ENCODE peak calls at places on chromosomes 7 and 10, in eight cellular contexts. K, H, R, F, V, P, J and C are unnamed samples.

GRCh38 chr7:28684729-28685211 is 272.5 kb downstream of the CREB5 start:
- DNase-seq in K (no peak), H (no peak), R (no peak), F (no peak), V (no peak), P (no peak), J (no peak), C (no peak)

GRCh38 chr7:43648725-43649406 is 66.0 kb downstream of the STK17A start:
- DNase-seq in K (no peak), H (no peak), R (peak; percentile 68), F (peak; percentile 70), V (no peak), P (no peak), J (no peak), C (no peak)

GRCh38 chr10:53697038-53697437 is 924.5 kb upstream of the MBL2 start:
- DNase-seq in K (no peak), H (no peak), R (no peak), F (no peak), V (no peak), P (no peak), J (no peak), C (no peak)

GRCh38 chr10:104351067-104351681 is 2.5 kb upstream of the CFAP58 start:
- DNase-seq in K (no peak), H (no peak), R (no peak), F (no peak), V (no peak), P (no peak), J (no peak), C (no peak)

GRCh38 chr7:92242972-92243371 is 2.7 kb downstream of the KRIT1 start:
- DNase-seq in K (no peak), H (no peak), R (no peak), F (no peak), V (no peak), P (no peak), J (no peak), C (no peak)

GRCh38 chr7:115864082-115864481 is 166.5 kb downstream of the TFEC start:
- DNase-seq in K (no peak), H (no peak), R (no peak), F (no peak), V (no peak), P (no peak), J (no peak), C (no peak)

GRCh38 chr10:59993931-59994330 is 87.6 kb upstream of the CCDC6 start:
- DNase-seq in K (no peak), H (no peak), R (no peak), F (no peak), V (no peak), P (no peak), J (no peak), C (no peak)

GRCh38 chr10:3769511-3769910 is 15.5 kb downstream of the KLF6 start:
- DNase-seq in K (no peak), H (no peak), R (no peak), F (no peak), V (no peak), P (no peak), J (no peak), C (no peak)

GRCh38 chr10:95742529-95742884 is 13.5 kb upstream of the ENTPD1 start:
- DNase-seq in K (peak; percentile 88), H (no peak), R (peak; percentile 52), F (peak; percentile 96), V (no peak), P (no peak), J (no peak), C (no peak)

GRCh38 chr7:157689269-157690057 is 352.7 kb downstream of the DNAJB6 start:
- DNase-seq in K (peak; percentile 16), H (peak; percentile 69), R (no peak), F (no peak), V (no peak), P (peak; percentile 76), J (no peak), C (no peak)

GRCh38 chr7:26667514-26668133 is 196.8 kb downstream of the SKAP2 start:
- DNase-seq in K (peak; percentile 53), H (no peak), R (peak; percentile 73), F (peak; percentile 96), V (no peak), P (no peak), J (no peak), C (peak; percentile 69)

GRCh38 chr7:5207131-5207530 is 17.1 kb downstream of the WIPI2 start:
- DNase-seq in K (no peak), H (no peak), R (no peak), F (no peak), V (no peak), P (no peak), J (no peak), C (no peak)

GRCh38 chr10:70324341-70324861 is 40.6 kb upstream of the NPFFR1 start:
- DNase-seq in K (no peak), H (peak; percentile 69), R (no peak), F (no peak), V (peak; percentile 40), P (no peak), J (no peak), C (peak; percentile 47)

GRCh38 chr10:100872034-100872791 is 40.5 kb upstream of the SLF2 start:
- DNase-seq in K (no peak), H (no peak), R (peak; percentile 17), F (peak; percentile 28), V (peak; percentile 74), P (peak; percentile 92), J (no peak), C (no peak)

GRCh38 chr7:134289423-134289822 is 27.3 kb downstream of the SLC35B4 start:
- DNase-seq in K (no peak), H (no peak), R (no peak), F (no peak), V (no peak), P (no peak), J (no peak), C (no peak)

GRCh38 chr10:59143550-59143949 is 32.9 kb upstream of the PHYHIPL start:
- DNase-seq in K (no peak), H (no peak), R (no peak), F (no peak), V (no peak), P (no peak), J (no peak), C (no peak)

GRCh38 chr7:127938588-127938987 is 92.6 kb downstream of the LRRC4 start:
- DNase-seq in K (no peak), H (no peak), R (no peak), F (no peak), V (no peak), P (no peak), J (no peak), C (no peak)

GRCh38 chr7:151381333-151382078 is 28.3 kb downstream of the WDR86 start:
- DNase-seq in K (peak; percentile 32), H (no peak), R (peak; percentile 20), F (no peak), V (peak; percentile 73), P (peak; percentile 84), J (no peak), C (no peak)

GRCh38 chr7:372939-373791 is 83.2 kb downstream of the FOXL3 start:
- DNase-seq in K (peak; percentile 90), H (peak; percentile 77), R (peak; percentile 65), F (no peak), V (no peak), P (peak; percentile 51), J (no peak), C (peak; percentile 54)

GRCh38 chr10:43350686-43351085 is 20.8 kb upstream of the FXYD4 start:
- DNase-seq in K (no peak), H (no peak), R (no peak), F (no peak), V (no peak), P (no peak), J (no peak), C (no peak)

GRCh38 chr7:47383696-47384445 is 198.0 kb downstream of the TNS3 start:
- DNase-seq in K (peak; percentile 17), H (no peak), R (peak; percentile 13), F (no peak), V (no peak), P (no peak), J (no peak), C (peak; percentile 39)

GRCh38 chr7:13724631-13725566 is 264.6 kb downstream of the ETV1 start:
- DNase-seq in K (no peak), H (no peak), R (no peak), F (no peak), V (no peak), P (no peak), J (no peak), C (no peak)

GRCh38 chr10:109992485-109992884 is 15.3 kb upstream of the ADD3 start:
- DNase-seq in K (no peak), H (no peak), R (no peak), F (peak; percentile 73), V (no peak), P (no peak), J (no peak), C (no peak)

GRCh38 chr10:87661861-87662785 is 2.4 kb downstream of the PAPSS2 start:
- DNase-seq in K (no peak), H (no peak), R (no peak), F (peak; percentile 62), V (no peak), P (no peak), J (no peak), C (no peak)

GRCh38 chr7:72098812-72099211 is 313.3 kb downstream of the CALN1 start:
- DNase-seq in K (no peak), H (peak; percentile 86), R (no peak), F (no peak), V (no peak), P (no peak), J (no peak), C (peak; percentile 64)

GRCh38 chr10:44400553-44400952 is 15.7 kb upstream of the CXCL12 start:
- DNase-seq in K (no peak), H (no peak), R (no peak), F (no peak), V (no peak), P (no peak), J (no peak), C (no peak)

GRCh38 chr10:44723654-44724053 is 187.5 kb upstream of the TMEM72 start:
- DNase-seq in K (no peak), H (no peak), R (no peak), F (no peak), V (no peak), P (no peak), J (no peak), C (peak; percentile 76)

GRCh38 chr10:30219977-30220751 is 128.9 kb downstream of the MTPAP start:
- DNase-seq in K (no peak), H (no peak), R (no peak), F (peak; percentile 70), V (no peak), P (no peak), J (peak; percentile 86), C (no peak)
- TF ChIP-seq POLR2AphosphoS5 in K (no peak), H (no peak), R (no peak), F (no peak), V (no peak), P (no peak), J (no peak), C (no peak)

GRCh38 chr7:158761945-158762344 is 57.3 kb upstream of the NCAPG2 start:
- DNase-seq in K (no peak), H (no peak), R (no peak), F (no peak), V (no peak), P (peak; percentile 37), J (no peak), C (no peak)
- TF ChIP-seq POLR2A in K (no peak), H (no peak), R (no peak), F (no peak), V (no peak), P (no peak), J (no peak), C (no peak)

GRCh38 chr10:13247784-13248183 is 13.6 kb upstream of the UCMA start:
- DNase-seq in K (no peak), H (no peak), R (no peak), F (no peak), V (no peak), P (no peak), J (no peak), C (no peak)
- TF ChIP-seq POLR2AphosphoS5 in K (no peak), H (no peak), R (no peak), F (no peak), V (no peak), P (no peak), J (no peak), C (no peak)

GRCh38 chr10:788796-789748 is 99.6 kb upstream of the DIP2C start:
- DNase-seq in K (peak; percentile 83), H (peak; percentile 84), R (peak; percentile 82), F (peak; percentile 70), V (no peak), P (peak; percentile 89), J (peak; percentile 92), C (peak; percentile 94)
- TF ChIP-seq POLR2A in K (no peak), H (no peak), R (no peak), F (no peak), V (no peak), P (no peak), J (no peak), C (no peak)